ENCODE peak calls at places on chromosomes 4 and X, in nine cellular contexts. D is stimulated activated CD4-positive, alpha-beta T cell treated with anti-CD3 and anti-CD28 coated beads, Interleukin-1b, Interleukin-23, amount 100 ng/mL, for 24 hours; O is posterior vena cava; H is HTR-8/SVneo; B is SW480; T is neural crest cell; M is activated CD4-positive, alpha-beta T cell treated with anti-CD3 and anti-CD28 coated beads, Interleukin-2, amount 50 U/mL, for 4 hours; C is M059J; F is BE2C. N is an unnamed sample.

GRCh38 chr4:37661643-37662221 is 24.4 kb downstream of the RELL1 start:
- DNase-seq in D (no peak), M (no peak), C (peak), H (no peak), O (no peak), F (no peak), T (no peak), B (no peak), N (no peak)

GRCh38 chr4:6641164-6641970 is 882 bp downstream of the MRFAP1 start:
- DNase-seq in B (peak), F (peak), T (no peak), H (no peak), M (peak), O (peak), D (no peak), C (peak), N (peak)

GRCh38 chrX:49270249-49270921 is 792 bp downstream of the PPP1R3F start:
- DNase-seq in D (no peak), B (no peak), F (no peak), H (no peak), T (no peak), M (no peak), O (peak), C (no peak), N (no peak)

GRCh38 chr4:7165874-7166201 is 26.5 kb upstream of the SORCS2 start:
- DNase-seq in M (no peak), F (no peak), C (no peak), B (no peak), D (no peak), H (no peak), T (no peak), O (peak), N (no peak)

GRCh38 chrX:9995855-9996339 is 28.7 kb downstream of the CLDN34 start:
- DNase-seq in B (peak), D (peak), F (peak), M (peak), C (peak), T (peak), H (peak), O (peak), N (peak)

GRCh38 chr4:123826896-123827295 is 430.3 kb downstream of the SPRY1 start:
- DNase-seq in D (no peak), C (peak), B (no peak), O (no peak), M (no peak), F (no peak), T (no peak), H (peak), N (no peak)

GRCh38 chrX:85327060-85327333 is 52.5 kb downstream of the POF1B start:
- DNase-seq in H (no peak), F (peak), C (no peak), B (no peak), T (no peak), D (no peak), O (no peak), M (no peak), N (no peak)

GRCh38 chr4:127622923-127623754 is 9.6 kb upstream of the INTU start:
- DNase-seq in F (peak), O (peak), B (no peak), H (peak), M (no peak), T (peak), D (no peak), C (peak), N (no peak)

GRCh38 chr4:67327245-67327860 is 217.9 kb downstream of the CENPC start:
- DNase-seq in H (peak), T (peak), D (peak), C (peak), B (peak), M (peak), O (no peak), F (peak), N (peak)

GRCh38 chr4:71752383-71753042 is 31.4 kb downstream of the GC start:
- DNase-seq in D (no peak), T (no peak), B (no peak), H (no peak), F (no peak), C (peak), M (no peak), O (no peak), N (no peak)

GRCh38 chr4:24657768-24658617 is 73.6 kb upstream of the DHX15 start:
- DNase-seq in B (peak), M (no peak), D (no peak), H (no peak), T (no peak), F (no peak), O (no peak), C (peak), N (no peak)

GRCh38 chrX:134847133-134847532 is 143.7 kb upstream of the SMIM10 start:
- DNase-seq in T (no peak), H (no peak), F (no peak), C (no peak), B (no peak), O (no peak), M (no peak), D (no peak), N (no peak)

GRCh38 chrX:123108513-123109427 is 75.3 kb upstream of the GRIA3 start:
- DNase-seq in B (no peak), H (no peak), M (no peak), C (peak), O (no peak), F (no peak), D (no peak), T (no peak), N (no peak)

GRCh38 chrX:150983526-150984163 is 510 bp downstream of the HMGB3 start:
- DNase-seq in C (no peak), T (no peak), M (no peak), B (no peak), F (peak), D (no peak), O (peak), H (no peak), N (no peak)

GRCh38 chr4:95432466-95432865 is 116.3 kb downstream of the UNC5C start:
- DNase-seq in D (no peak), B (no peak), H (no peak), M (no peak), O (no peak), F (no peak), T (no peak), C (no peak), N (no peak)

GRCh38 chrX:22278375-22278774 is 5.7 kb downstream of the CBLL2 start:
- DNase-seq in C (no peak), F (no peak), B (peak), O (no peak), H (peak), T (no peak), M (no peak), D (no peak), N (no peak)

GRCh38 chr4:168795346-168795745 is 214.7 kb downstream of the CBR4 start:
- DNase-seq in B (no peak), H (no peak), C (no peak), M (no peak), T (no peak), O (no peak), D (no peak), F (no peak), N (no peak)

GRCh38 chrX:72714471-72714916 is 388 bp upstream of the PHKA1 start:
- DNase-seq in B (peak), T (peak), F (peak), M (no peak), D (no peak), O (peak), H (peak), C (peak), N (no peak)

GRCh38 chrX:3576886-3577516 is 136.4 kb downstream of the PRKX start:
- DNase-seq in F (no peak), O (no peak), C (peak), B (peak), M (no peak), H (no peak), T (no peak), D (no peak), N (no peak)

GRCh38 chrX:110420771-110421498 is 62.3 kb downstream of the RTL9 start:
- DNase-seq in F (no peak), M (no peak), B (peak), T (peak), C (peak), H (no peak), O (no peak), D (no peak), N (no peak)

GRCh38 chr4:101349346-101350064 is 2.2 kb upstream of the PPP3CA start:
- DNase-seq in C (peak), F (peak), M (no peak), T (no peak), O (peak), D (no peak), B (peak), H (no peak), N (no peak)

GRCh38 chr4:82989567-82990429 is 20.8 kb downstream of the LIN54 start:
- DNase-seq in M (no peak), D (no peak), T (no peak), F (no peak), C (peak), O (no peak), B (no peak), H (no peak), N (no peak)

GRCh38 chr4:99536148-99536728 is 25.4 kb downstream of the C4orf17 start:
- DNase-seq in B (no peak), C (no peak), D (no peak), H (no peak), M (no peak), T (no peak), F (peak), O (no peak), N (no peak)

GRCh38 chrX:126456136-126456535 is 96.5 kb downstream of the DCAF12L1 start:
- DNase-seq in T (no peak), B (no peak), D (no peak), C (no peak), O (no peak), M (no peak), F (no peak), H (no peak), N (no peak)

GRCh38 chr4:20195071-20195885 is 56.4 kb upstream of the SLIT2 start:
- DNase-seq in O (no peak), B (no peak), D (no peak), T (no peak), H (no peak), C (peak), F (no peak), M (no peak), N (no peak)

GRCh38 chr4:55078987-55079386 is 46.4 kb downstream of the KDR start:
- DNase-seq in H (no peak), O (peak), C (peak), M (no peak), D (no peak), F (no peak), B (no peak), T (no peak), N (no peak)

GRCh38 chrX:79268788-79269187 is 98.3 kb downstream of the ITM2A start:
- DNase-seq in D (no peak), B (peak), C (no peak), O (no peak), H (no peak), M (no peak), F (no peak), T (no peak), N (no peak)

GRCh38 chr4:152937535-152938236 is 1.6 kb downstream of the FHDC1 start:
- DNase-seq in C (peak), F (peak), M (no peak), O (peak), B (peak), T (peak), H (no peak), D (no peak), N (no peak)

GRCh38 chr4:37549003-37549402 is 137.2 kb downstream of the RELL1 start:
- DNase-seq in H (no peak), D (no peak), T (no peak), F (no peak), C (peak), O (no peak), M (no peak), B (no peak), N (no peak)

GRCh38 chrX:111338095-111338698 is 67.9 kb upstream of the CAPN6 start:
- DNase-seq in B (no peak), F (no peak), O (no peak), C (no peak), D (no peak), H (no peak), M (no peak), T (no peak), N (no peak)

GRCh38 chr4:109094061-109094460 is 208.4 kb downstream of the COL25A1 start:
- DNase-seq in D (no peak), F (no peak), C (no peak), B (no peak), T (no peak), O (no peak), H (no peak), M (no peak), N (no peak)

GRCh38 chr4:39928538-39928937 is 49.2 kb downstream of the PDS5A start:
- DNase-seq in M (no peak), O (no peak), H (no peak), T (no peak), B (no peak), C (no peak), D (no peak), F (peak), N (no peak)

GRCh38 chrX:140034916-140035315 is 69.6 kb upstream of the CXorf66 start:
- DNase-seq in M (no peak), O (no peak), F (no peak), C (peak), T (no peak), B (no peak), H (peak), D (no peak), N (no peak)

N was measured in stimulated activated naive CD4-positive, alpha-beta T cell treated with Interleukin-2 at 50 U/mL for 16 hours.